ENCODE peak calls at places on chromosomes 4 and X, in ten cellular contexts. S, N, B, W, J, H, G, M, A and O are unnamed samples.

GRCh38 chr4:145583191-145583590 is 36.0 kb upstream of the MMAA start:
- DNase-seq in S (no peak), N (no peak), B (no peak), W (no peak), J (no peak), H (no peak), G (no peak), M (no peak), A (no peak), O (no peak)

GRCh38 chr4:152992027-152992426 is 55.9 kb downstream of the FHDC1 start:
- DNase-seq in S (no peak), N (no peak), B (no peak), W (no peak), J (no peak), H (no peak), G (no peak), M (no peak), A (no peak), O (no peak)

GRCh38 chr4:75995727-75996126 is 5.0 kb upstream of the SDAD1 start:
- DNase-seq in S (peak), N (no peak), B (peak), W (peak), J (peak), H (no peak), G (peak), M (peak), A (peak), O (peak)

GRCh38 chr4:8435656-8436121 is 4.8 kb downstream of the ACOX3 start:
- DNase-seq in S (no peak), N (no peak), B (no peak), W (no peak), J (no peak), H (no peak), G (no peak), M (no peak), A (peak), O (no peak)

GRCh38 chrX:85955510-85955909 is 91.8 kb downstream of the CHM start:
- DNase-seq in S (no peak), N (no peak), B (no peak), W (no peak), J (no peak), H (no peak), G (no peak), M (no peak), A (no peak), O (no peak)

GRCh38 chr4:123786955-123787354 is 390.4 kb downstream of the SPRY1 start:
- DNase-seq in S (no peak), N (no peak), B (peak), W (peak), J (no peak), H (peak), G (peak), M (no peak), A (peak), O (no peak)

GRCh38 chrX:115018944-115019343 is 1.5 kb upstream of the IL13RA2 start:
- DNase-seq in S (no peak), N (no peak), B (no peak), W (peak), J (no peak), H (no peak), G (peak), M (no peak), A (no peak), O (peak)

GRCh38 chr4:53189011-53189410 is 176.8 kb downstream of the SCFD2 start:
- DNase-seq in S (no peak), N (no peak), B (peak), W (peak), J (no peak), H (no peak), G (peak), M (no peak), A (no peak), O (peak)

GRCh38 chr4:141462361-141462760 is 174.0 kb upstream of the IL15 start:
- DNase-seq in S (no peak), N (no peak), B (no peak), W (no peak), J (no peak), H (no peak), G (no peak), M (no peak), A (no peak), O (no peak)

GRCh38 chr4:173167793-173168395 is 717 bp upstream of the GALNT7 start:
- DNase-seq in S (peak), N (no peak), B (peak), W (peak), J (peak), H (peak), G (peak), M (peak), A (peak), O (no peak)

GRCh38 chr4:10007436-10007740 is 13.9 kb downstream of the SLC2A9 start:
- DNase-seq in S (no peak), N (no peak), B (no peak), W (no peak), J (no peak), H (no peak), G (no peak), M (no peak), A (peak), O (no peak)

GRCh38 chr4:7375427-7375826 is 59.3 kb downstream of the PSAPL1 start:
- DNase-seq in S (no peak), N (no peak), B (no peak), W (no peak), J (no peak), H (peak), G (peak), M (no peak), A (no peak), O (peak)

GRCh38 chr4:183350317-183351071 is 28.3 kb upstream of the CLDN24 start:
- DNase-seq in S (no peak), N (no peak), B (no peak), W (no peak), J (no peak), H (no peak), G (peak), M (no peak), A (no peak), O (no peak)

GRCh38 chr4:140004580-140005314 is 149.2 kb downstream of the MAML3 start:
- DNase-seq in S (peak), N (peak), B (peak), W (peak), J (no peak), H (peak), G (peak), M (no peak), A (no peak), O (no peak)

GRCh38 chrX:2499507-2499906 is 1.3 kb downstream of the DHRSX start:
- DNase-seq in S (no peak), N (no peak), B (no peak), W (no peak), J (no peak), H (no peak), G (no peak), M (no peak), A (no peak), O (no peak)

GRCh38 chr4:4995103-4995761 is 24.0 kb downstream of the CYTL1 start:
- DNase-seq in S (peak), N (peak), B (peak), W (peak), J (peak), H (peak), G (peak), M (peak), A (peak), O (peak)

GRCh38 chr4:105433421-105433820 is 40.4 kb downstream of the PPA2 start:
- DNase-seq in S (no peak), N (no peak), B (no peak), W (no peak), J (no peak), H (no peak), G (no peak), M (no peak), A (no peak), O (no peak)

GRCh38 chrX:68133181-68133580 is 300.1 kb downstream of the OPHN1 start:
- DNase-seq in S (no peak), N (no peak), B (no peak), W (no peak), J (no peak), H (no peak), G (no peak), M (no peak), A (no peak), O (no peak)

GRCh38 chr4:7148337-7148736 is 44.0 kb upstream of the SORCS2 start:
- DNase-seq in S (no peak), N (no peak), B (no peak), W (no peak), J (no peak), H (no peak), G (no peak), M (no peak), A (no peak), O (no peak)

GRCh38 chrX:15235001-15235400 is 34.9 kb downstream of the ASB9 start:
- DNase-seq in S (no peak), N (no peak), B (no peak), W (no peak), J (no peak), H (no peak), G (no peak), M (no peak), A (no peak), O (no peak)

GRCh38 chrX:154048398-154048797 is 28.7 kb upstream of the IRAK1 start:
- DNase-seq in S (no peak), N (no peak), B (no peak), W (no peak), J (no peak), H (no peak), G (no peak), M (no peak), A (no peak), O (no peak)

GRCh38 chrX:154044045-154044444 is 24.3 kb upstream of the IRAK1 start:
- DNase-seq in S (no peak), N (no peak), B (no peak), W (no peak), J (no peak), H (no peak), G (no peak), M (no peak), A (no peak), O (no peak)

GRCh38 chrX:154047266-154047665 is 27.6 kb upstream of the IRAK1 start:
- DNase-seq in S (no peak), N (no peak), B (peak), W (peak), J (no peak), H (no peak), G (no peak), M (no peak), A (no peak), O (no peak)

GRCh38 chrX:154049209-154050112 is 29.8 kb upstream of the IRAK1 start:
- DNase-seq in S (no peak), N (no peak), B (no peak), W (no peak), J (no peak), H (peak), G (no peak), M (no peak), A (no peak), O (no peak)

GRCh38 chrX:154046262-154046771 is 26.6 kb upstream of the IRAK1 start:
- DNase-seq in S (no peak), N (no peak), B (peak), W (peak), J (no peak), H (no peak), G (peak), M (no peak), A (no peak), O (peak)
- TF ChIP-seq CTCF in S (no peak), N (no peak), B (peak), W (peak), J (no peak), H (no peak), G (peak), M (no peak), A (no peak), O (peak)

GRCh38 chr4:125750827-125751466 is 436.2 kb downstream of the FAT4 start:
- DNase-seq in S (no peak), N (no peak), B (peak), W (peak), J (no peak), H (no peak), G (peak), M (no peak), A (no peak), O (peak)
- TF ChIP-seq CTCF in S (no peak), N (peak), B (peak), W (peak), J (no peak), H (peak), G (peak), M (peak), A (no peak), O (peak)

GRCh38 chrX:139967300-139967699 is 2.0 kb upstream of the CXorf66 start:
- DNase-seq in S (no peak), N (no peak), B (no peak), W (no peak), J (peak), H (no peak), G (peak), M (no peak), A (peak), O (no peak)
- TF ChIP-seq CTCF in S (no peak), N (peak), B (no peak), W (peak), J (peak), H (no peak), G (peak), M (peak), A (peak), O (peak)

DNA sequence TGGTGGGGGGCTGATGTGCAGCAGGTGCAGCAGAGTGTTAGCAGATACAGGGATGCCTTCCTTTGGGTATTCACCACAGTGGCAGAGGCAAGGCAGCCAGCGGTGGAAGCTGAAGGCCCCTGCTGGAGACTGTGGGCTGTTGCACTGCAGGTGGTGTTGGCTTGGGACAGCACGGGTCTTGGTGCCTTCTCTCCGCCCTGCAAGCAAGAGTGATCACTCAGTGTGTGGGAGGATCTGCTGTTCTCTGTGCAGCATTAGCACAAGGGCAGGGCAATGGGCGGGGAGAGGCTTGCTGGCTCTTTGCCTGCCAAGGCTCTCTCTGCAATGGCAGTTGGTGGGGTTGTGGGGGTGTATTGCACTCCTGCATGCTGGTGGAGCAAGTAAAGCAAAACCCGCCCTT is 821.0 kb upstream of the GRIA3 start:
- DNase-seq in S (peak), N (no peak), B (no peak), W (no peak), J (peak), H (no peak), G (no peak), M (no peak), A (no peak), O (no peak)
- TF ChIP-seq CTCF in S (no peak), N (peak), B (no peak), W (no peak), J (peak), H (no peak), G (no peak), M (no peak), A (no peak), O (no peak)

GRCh38 chrX:95076449-95076848 is 1402.4 kb downstream of the FAM133A start:
- DNase-seq in S (peak), N (peak), B (peak), W (peak), J (peak), H (no peak), G (peak), M (no peak), A (peak), O (peak)
- TF ChIP-seq CTCF in S (peak), N (peak), B (peak), W (peak), J (peak), H (peak), G (peak), M (peak), A (peak), O (peak)

DNA sequence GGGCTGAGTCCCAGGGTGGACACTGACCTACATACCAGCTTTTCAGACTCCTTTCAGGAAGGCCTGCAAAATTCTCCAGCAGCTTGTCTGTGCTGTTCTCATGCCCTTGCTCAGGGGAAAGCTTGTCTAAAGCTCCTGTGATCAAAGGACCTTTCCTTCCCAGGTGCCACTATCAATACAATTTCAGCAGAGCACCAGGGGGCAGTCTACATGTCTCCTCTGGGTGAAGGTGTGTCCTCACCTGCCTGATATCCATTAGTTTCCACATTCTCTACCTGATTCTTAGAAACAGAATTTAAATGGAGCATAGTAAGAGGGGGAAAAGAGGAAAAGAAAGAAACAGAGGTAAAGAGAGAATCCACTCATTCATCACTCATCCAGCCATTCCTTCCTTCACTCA is 114.2 kb downstream of the PPARGC1A start:
- DNase-seq in S (no peak), N (no peak), B (no peak), W (no peak), J (no peak), H (no peak), G (no peak), M (no peak), A (no peak), O (no peak)
- TF ChIP-seq CTCF in S (no peak), N (no peak), B (no peak), W (peak), J (no peak), H (no peak), G (no peak), M (no peak), A (no peak), O (no peak)

DNA sequence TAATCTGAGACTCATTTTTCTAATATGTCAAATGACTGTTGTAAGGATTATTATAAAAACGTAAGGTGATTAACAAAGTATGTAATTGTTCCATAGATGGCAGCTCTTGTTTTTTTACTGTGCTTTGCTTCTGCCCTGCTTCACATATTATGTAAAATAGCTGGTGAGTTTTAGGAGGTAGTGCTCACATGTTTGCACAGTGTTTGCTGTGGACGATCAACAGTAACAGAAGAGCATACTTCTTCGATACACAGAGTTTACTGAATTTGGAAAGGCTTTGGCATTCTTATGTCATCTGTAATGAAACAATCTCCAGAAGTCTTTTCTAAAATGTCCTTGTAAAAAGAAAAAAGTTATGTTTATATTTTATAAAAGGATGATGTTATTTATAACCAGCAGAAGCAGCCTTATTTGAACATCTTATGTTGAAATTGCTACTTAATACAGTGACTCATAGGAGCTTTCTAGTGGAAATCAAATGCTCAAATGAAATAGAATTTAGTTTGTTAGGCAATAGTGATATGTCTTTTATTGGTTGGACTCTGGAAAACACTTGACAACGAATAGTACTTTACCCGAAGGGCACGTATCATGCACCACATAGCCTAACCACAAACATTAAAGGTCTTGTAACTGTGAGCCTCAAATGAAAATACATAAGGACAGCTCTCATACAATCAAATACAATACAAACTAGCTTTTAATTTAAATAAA is 1.9 kb upstream of the MTTP start:
- DNase-seq in S (no peak), N (no peak), B (no peak), W (no peak), J (no peak), H (no peak), G (peak), M (no peak), A (no peak), O (no peak)
- TF ChIP-seq CTCF in S (no peak), N (no peak), B (no peak), W (no peak), J (no peak), H (no peak), G (no peak), M (no peak), A (no peak), O (no peak)

GRCh38 chr4:84151574-84151973 is 347.5 kb downstream of the NKX6-1 start:
- DNase-seq in S (no peak), N (no peak), B (no peak), W (no peak), J (peak), H (no peak), G (no peak), M (peak), A (peak), O (no peak)
- TF ChIP-seq CTCF in S (no peak), N (no peak), B (no peak), W (no peak), J (no peak), H (no peak), G (no peak), M (peak), A (no peak), O (no peak)

GRCh38 chr4:62711575-62711974 is 1511.4 kb downstream of the ADGRL3 start:
- DNase-seq in S (no peak), N (no peak), B (no peak), W (no peak), J (no peak), H (no peak), G (no peak), M (no peak), A (no peak), O (no peak)

GRCh38 chr4:62706423-62706822 is 1506.3 kb downstream of the ADGRL3 start:
- DNase-seq in S (no peak), N (no peak), B (no peak), W (no peak), J (no peak), H (no peak), G (no peak), M (no peak), A (no peak), O (no peak)

DNA sequence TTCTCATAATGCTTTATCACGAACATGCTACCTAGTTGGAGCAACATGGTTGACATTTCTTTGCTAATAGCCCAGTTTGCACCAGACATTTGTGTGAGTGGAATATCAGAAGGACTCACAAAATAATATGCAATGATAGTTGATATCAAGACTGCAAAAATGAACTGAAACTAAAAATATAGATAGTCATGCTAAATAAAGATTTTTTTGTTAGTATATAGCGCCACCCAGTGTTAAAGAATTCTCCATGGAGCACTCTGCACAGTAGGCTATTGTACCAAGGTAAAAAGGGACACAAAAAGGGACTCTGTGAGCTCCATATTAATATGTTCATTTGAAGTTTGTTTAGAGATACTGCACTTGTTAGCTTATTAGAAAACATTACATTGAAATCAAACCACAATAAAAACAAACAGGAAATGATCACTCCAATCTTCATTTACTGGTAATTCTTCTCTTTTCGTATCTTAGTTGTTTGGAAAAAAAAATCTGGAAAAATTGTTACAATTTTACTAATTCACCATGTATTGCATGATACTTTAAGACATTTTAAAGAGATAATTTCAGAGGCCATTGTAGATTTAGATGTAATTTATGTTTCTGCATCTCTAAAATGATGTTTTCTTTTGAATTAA is 1509.6 kb downstream of the ADGRL3 start:
- DNase-seq in S (peak), N (peak), B (peak), W (peak), J (peak), H (no peak), G (peak), M (no peak), A (peak), O (no peak)
- TF ChIP-seq CTCF in S (peak), N (peak), B (peak), W (peak), J (peak), H (peak), G (peak), M (no peak), A (peak), O (peak)